ENCODE peak calls at places on chromosomes 2 and 18, in eight cellular contexts. U is left ventricle myocardium inferior, K is endothelial cell of umbilical vein, D is cardiac fibroblast, C is choroid plexus epithelial cell, A is hepatocyte, J is fibroblast of the aortic adventitia, V is neural progenitor cell. E is an unnamed sample.

GRCh38 chr18:44941519-44941918 is 260.8 kb downstream of the SETBP1 start:
- DNase-seq in U (no peak), K (no peak), D (no peak), C (no peak), A (no peak), J (no peak), V (no peak), E (no peak)

GRCh38 chr2:11659866-11660265 is 10.1 kb downstream of the NTSR2 start:
- DNase-seq in U (no peak), K (no peak), D (no peak), C (no peak), A (no peak), J (no peak), V (no peak), E (no peak)

GRCh38 chr2:26559556-26559955 is 81.6 kb downstream of the CIB4 start:
- DNase-seq in U (no peak), K (no peak), D (no peak), C (no peak), A (no peak), J (no peak), V (peak), E (no peak)

GRCh38 chr2:240429872-240430491 is 5.5 kb upstream of the GPC1 start:
- DNase-seq in U (peak), K (no peak), D (no peak), C (no peak), A (no peak), J (no peak), V (no peak), E (peak)

GRCh38 chr2:28487258-28487657 is 8.6 kb upstream of the PLB1 start:
- DNase-seq in U (no peak), K (no peak), D (no peak), C (no peak), A (no peak), J (no peak), V (no peak), E (no peak)

GRCh38 chr2:130869441-130870160 is 32.9 kb downstream of the ARHGEF4 start:
- DNase-seq in U (no peak), K (no peak), D (no peak), C (no peak), A (no peak), J (no peak), V (no peak), E (no peak)

GRCh38 chr2:216777637-216778273 is 82.1 kb downstream of the TNP1 start:
- DNase-seq in U (no peak), K (peak), D (peak), C (peak), A (peak), J (peak), V (peak), E (no peak)

GRCh38 chr2:62577994-62578836 is 72.2 kb upstream of the TMEM17 start:
- DNase-seq in U (no peak), K (peak), D (peak), C (peak), A (no peak), J (peak), V (no peak), E (no peak)

GRCh38 chr2:30235008-30235655 is 3.8 kb downstream of the LBH start:
- DNase-seq in U (no peak), K (no peak), D (peak), C (no peak), A (no peak), J (no peak), V (no peak), E (no peak)

GRCh38 chr2:64157792-64158191 is 13.6 kb upstream of the PELI1 start:
- DNase-seq in U (no peak), K (no peak), D (peak), C (no peak), A (peak), J (peak), V (no peak), E (no peak)

GRCh38 chr2:11636593-11637295 is 33.3 kb downstream of the NTSR2 start:
- DNase-seq in U (no peak), K (no peak), D (no peak), C (no peak), A (no peak), J (no peak), V (no peak), E (no peak)

GRCh38 chr18:73520229-73520628 is 627.4 kb downstream of the FBXO15 start:
- DNase-seq in U (no peak), K (no peak), D (peak), C (peak), A (peak), J (no peak), V (peak), E (no peak)

GRCh38 chr2:237075749-237076599 is 9.7 kb upstream of the COPS8 start:
- DNase-seq in U (no peak), K (no peak), D (peak), C (peak), A (peak), J (no peak), V (no peak), E (no peak)

GRCh38 chr2:109370399-109370990 is 241.5 kb downstream of the SH3RF3 start:
- DNase-seq in U (no peak), K (no peak), D (no peak), C (no peak), A (no peak), J (no peak), V (no peak), E (peak)

GRCh38 chr18:21548647-21549046 is 51.9 kb downstream of the ESCO1 start:
- DNase-seq in U (no peak), K (no peak), D (no peak), C (no peak), A (no peak), J (no peak), V (no peak), E (no peak)

GRCh38 chr2:57893800-57894199 is 152.8 kb upstream of the VRK2 start:
- DNase-seq in U (no peak), K (no peak), D (no peak), C (peak), A (no peak), J (no peak), V (no peak), E (no peak)

GRCh38 chr2:232927041-232927792 is 57.2 kb downstream of the SNORC start:
- DNase-seq in U (no peak), K (no peak), D (peak), C (no peak), A (no peak), J (peak), V (peak), E (no peak)

GRCh38 chr18:79485788-79486355 is 90.1 kb downstream of the NFATC1 start:
- DNase-seq in U (peak), K (peak), D (peak), C (peak), A (peak), J (peak), V (no peak), E (no peak)

GRCh38 chr2:84959494-84960156 is 11.3 kb upstream of the KCMF1 start:
- DNase-seq in U (no peak), K (no peak), D (no peak), C (peak), A (no peak), J (peak), V (peak), E (no peak)

GRCh38 chr18:63433349-63433866 is 11.1 kb upstream of the VPS4B start:
- DNase-seq in U (no peak), K (no peak), D (peak), C (no peak), A (no peak), J (peak), V (no peak), E (peak)

GRCh38 chr2:148640767-148641166 is 3.8 kb upstream of the EPC2 start:
- DNase-seq in U (no peak), K (no peak), D (peak), C (peak), A (no peak), J (peak), V (peak), E (no peak)

GRCh38 chr18:36402765-36403396 is 105.4 kb downstream of the FHOD3 start:
- DNase-seq in U (peak), K (no peak), D (peak), C (no peak), A (no peak), J (peak), V (no peak), E (no peak)

GRCh38 chr18:3683483-3683882 is 233.5 kb downstream of the TGIF1 start:
- DNase-seq in U (no peak), K (peak), D (no peak), C (no peak), A (no peak), J (no peak), V (no peak), E (no peak)

GRCh38 chr18:79200546-79201268 is 131.5 kb downstream of the ATP9B start:
- DNase-seq in U (peak), K (peak), D (peak), C (peak), A (peak), J (peak), V (peak), E (peak)

GRCh38 chr18:11047156-11047555 is 102.2 kb downstream of the PIEZO2 start:
- DNase-seq in U (no peak), K (no peak), D (no peak), C (peak), A (peak), J (no peak), V (no peak), E (no peak)

GRCh38 chr18:741931-742512 is 29.6 kb upstream of the ENOSF1 start:
- DNase-seq in U (no peak), K (peak), D (peak), C (peak), A (peak), J (peak), V (peak), E (no peak)

GRCh38 chr18:48229445-48230052 is 179.6 kb downstream of the ZBTB7C start:
- DNase-seq in U (no peak), K (no peak), D (no peak), C (no peak), A (no peak), J (peak), V (peak), E (no peak)

GRCh38 chr18:79873449-79874110 is 75.8 kb downstream of the KCNG2 start:
- DNase-seq in U (no peak), K (no peak), D (no peak), C (no peak), A (no peak), J (peak), V (no peak), E (peak)

GRCh38 chr18:49819768-49820662 is 6.7 kb upstream of the ACAA2 start:
- DNase-seq in U (no peak), K (no peak), D (peak), C (peak), A (no peak), J (no peak), V (no peak), E (no peak)

GRCh38 chr2:238729261-238729935 is 118.5 kb upstream of the TWIST2 start:
- DNase-seq in U (no peak), K (no peak), D (no peak), C (no peak), A (no peak), J (no peak), V (no peak), E (no peak)

GRCh38 chr2:72944804-72945449 is 27.6 kb downstream of the EMX1 start:
- DNase-seq in U (no peak), K (no peak), D (no peak), C (no peak), A (no peak), J (no peak), V (no peak), E (no peak)

GRCh38 chr2:182907081-182907830 is 40.8 kb upstream of the FRZB start:
- DNase-seq in U (no peak), K (peak), D (peak), C (peak), A (no peak), J (no peak), V (peak), E (no peak)

GRCh38 chr2:105344704-105345345 is 7.5 kb downstream of the C2orf49 start:
- DNase-seq in U (no peak), K (peak), D (peak), C (peak), A (peak), J (peak), V (peak), E (no peak)

GRCh38 chr2:53509827-53510785 is 257.5 kb upstream of the CHAC2 start:
- DNase-seq in U (no peak), K (no peak), D (no peak), C (no peak), A (no peak), J (no peak), V (peak), E (no peak)

GRCh38 chr2:76953733-76954347 is 568.3 kb downstream of the LRRTM4 start:
- DNase-seq in U (no peak), K (peak), D (peak), C (peak), A (peak), J (no peak), V (peak), E (no peak)

GRCh38 chr2:44245068-44245861 is 30.0 kb upstream of the SLC3A1 start:
- DNase-seq in U (no peak), K (no peak), D (no peak), C (no peak), A (peak), J (no peak), V (no peak), E (no peak)

GRCh38 chr18:63511285-63511684 is 30.9 kb upstream of the SERPINB12 start:
- DNase-seq in U (no peak), K (peak), D (peak), C (peak), A (peak), J (peak), V (peak), E (no peak)

GRCh38 chr18:28189400-28190239 is 12.7 kb upstream of the CDH2 start:
- DNase-seq in U (no peak), K (peak), D (peak), C (peak), A (peak), J (peak), V (peak), E (no peak)

GRCh38 chr2:12502759-12503158 is 214.0 kb upstream of the TRIB2 start:
- DNase-seq in U (no peak), K (no peak), D (no peak), C (no peak), A (no peak), J (no peak), V (no peak), E (no peak)

DNA sequence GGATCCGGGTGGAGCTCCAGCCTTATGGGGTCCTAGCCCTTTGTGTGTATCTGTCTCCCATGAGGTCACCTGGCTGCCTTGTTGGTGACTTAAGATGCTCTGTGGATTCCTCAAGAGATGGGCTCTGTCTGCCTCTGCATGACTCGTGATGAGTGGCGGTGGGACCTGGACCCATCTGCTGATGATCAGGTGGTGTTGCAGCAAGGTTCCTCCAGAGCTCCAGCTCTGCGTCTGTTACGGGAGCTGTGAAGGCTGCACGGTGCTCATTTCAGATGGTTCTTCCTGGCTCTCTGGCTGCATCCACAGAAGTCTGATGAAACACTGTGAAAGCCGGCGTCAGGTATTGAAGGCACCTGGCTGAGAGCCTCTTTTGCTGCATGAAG is 2.4 kb downstream of the AGAP1 start:
- DNase-seq in U (no peak), K (no peak), D (peak), C (no peak), A (no peak), J (peak), V (no peak), E (no peak)
- H3K4me3 ChIP-seq in U (peak), K (no peak), D (no peak), C (no peak), A (no peak), J (peak), V (peak), E (no peak)

GRCh38 chr2:116749994-116750393 is 1064.5 kb upstream of the DDX18 start:
- DNase-seq in U (no peak), K (no peak), D (no peak), C (no peak), A (no peak), J (no peak), V (no peak), E (no peak)

DNA sequence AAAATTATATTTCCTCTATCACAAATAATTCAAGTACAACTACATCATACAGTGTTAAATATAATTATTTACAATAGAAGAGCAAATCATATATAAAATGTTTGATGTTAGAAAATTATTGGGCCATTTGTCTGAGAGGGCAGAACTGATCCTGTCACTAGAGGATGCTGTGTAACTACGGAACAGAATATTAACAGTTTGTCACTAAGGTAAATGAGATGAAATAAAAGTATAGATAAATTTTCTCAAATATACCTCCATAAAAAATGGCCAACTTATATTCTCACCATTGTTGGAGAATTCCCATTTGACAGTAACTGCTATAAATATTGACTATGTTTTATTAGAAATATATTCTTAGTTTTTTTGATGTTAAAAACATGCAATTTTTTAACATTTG is 1067.4 kb upstream of the DDX18 start:
- DNase-seq in U (no peak), K (no peak), D (no peak), C (no peak), A (no peak), J (no peak), V (no peak), E (no peak)
- TF ChIP-seq CTCF in U (no peak), K (no peak), D (no peak), C (no peak), A (peak), J (no peak), V (peak), E (no peak)

GRCh38 chr2:25226827-25227226 is 58.4 kb upstream of the POMC start:
- DNase-seq in U (no peak), K (no peak), D (no peak), C (no peak), A (no peak), J (no peak), V (no peak), E (no peak)

GRCh38 chr2:25230128-25230527 is 61.7 kb upstream of the POMC start:
- DNase-seq in U (no peak), K (no peak), D (no peak), C (no peak), A (no peak), J (no peak), V (no peak), E (no peak)

GRCh38 chr2:25227576-25227975 is 59.2 kb upstream of the POMC start:
- DNase-seq in U (no peak), K (no peak), D (no peak), C (no peak), A (no peak), J (no peak), V (peak), E (no peak)

GRCh38 chr2:25230626-25231311 is 62.4 kb upstream of the POMC start:
- DNase-seq in U (no peak), K (no peak), D (no peak), C (no peak), A (no peak), J (no peak), V (no peak), E (no peak)

DNA sequence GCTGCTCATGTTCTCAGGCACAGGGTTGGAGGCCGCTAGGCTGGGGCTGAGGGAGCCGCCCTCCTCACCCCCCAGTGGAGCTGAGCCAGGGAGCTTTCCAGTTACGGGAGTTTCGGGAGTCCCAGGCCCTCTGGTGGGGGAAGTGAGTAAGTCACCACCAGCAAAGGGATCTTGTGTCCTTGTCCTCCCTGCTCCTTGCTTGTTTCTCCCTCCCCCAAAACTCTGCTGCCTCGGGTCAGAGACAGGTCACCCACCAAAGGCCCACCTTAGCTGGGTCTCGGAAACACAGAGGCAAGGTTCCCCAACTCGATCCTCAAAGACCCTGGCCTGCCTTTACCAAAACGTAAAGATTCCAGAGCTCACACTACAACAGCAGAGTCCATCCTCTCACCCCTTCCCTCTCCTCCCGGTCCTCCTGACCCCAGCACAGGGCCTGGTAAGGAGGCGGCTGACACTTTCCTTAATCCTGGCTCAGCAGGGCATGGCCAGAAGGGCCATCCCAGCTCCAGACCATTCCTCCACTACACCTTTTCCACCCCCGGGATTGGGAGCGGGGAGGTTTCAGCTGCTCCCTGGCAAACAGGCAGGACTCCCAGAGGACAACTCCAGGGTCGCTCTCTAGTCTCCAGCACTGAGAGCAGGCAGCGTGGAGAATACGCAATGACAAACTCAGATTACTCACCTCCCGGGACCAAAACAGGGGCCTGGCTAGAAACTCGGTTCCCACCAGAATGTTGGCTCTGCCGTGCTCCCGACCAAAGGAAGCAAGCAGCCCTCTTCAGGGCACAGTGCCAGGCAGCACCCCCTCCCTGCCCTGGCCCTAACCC is 60.7 kb upstream of the POMC start:
- DNase-seq in U (peak), K (peak), D (peak), C (peak), A (peak), J (peak), V (peak), E (peak)
- H3K4me3 ChIP-seq in U (no peak), K (no peak), D (no peak), C (peak), A (no peak), J (no peak), V (no peak), E (no peak)

GRCh38 chr18:30886998-30887397 is 155.5 kb downstream of the DSC3 start:
- DNase-seq in U (no peak), K (no peak), D (no peak), C (no peak), A (no peak), J (no peak), V (no peak), E (no peak)

GRCh38 chr18:30888344-30888743 is 154.2 kb downstream of the DSC3 start:
- DNase-seq in U (no peak), K (no peak), D (no peak), C (no peak), A (no peak), J (no peak), V (no peak), E (no peak)

GRCh38 chr18:30889582-30890301 is 152.8 kb downstream of the DSC3 start:
- DNase-seq in U (no peak), K (peak), D (peak), C (peak), A (peak), J (no peak), V (peak), E (no peak)
- TF ChIP-seq CTCF in U (peak), K (no peak), D (peak), C (peak), A (peak), J (no peak), V (peak), E (no peak)

GRCh38 chr18:76521367-76521766 is 26.3 kb upstream of the ZNF516 start:
- DNase-seq in U (no peak), K (no peak), D (no peak), C (no peak), A (no peak), J (no peak), V (no peak), E (no peak)

GRCh38 chr18:76522104-76522503 is 27.1 kb upstream of the ZNF516 start:
- DNase-seq in U (no peak), K (no peak), D (no peak), C (no peak), A (no peak), J (no peak), V (peak), E (peak)

GRCh38 chr18:76522551-76522950 is 27.5 kb upstream of the ZNF516 start:
- DNase-seq in U (no peak), K (no peak), D (no peak), C (no peak), A (no peak), J (no peak), V (no peak), E (no peak)

GRCh38 chr18:76524900-76525698 is 30.1 kb upstream of the ZNF516 start:
- DNase-seq in U (no peak), K (no peak), D (peak), C (peak), A (peak), J (peak), V (peak), E (peak)

GRCh38 chr18:76524477-76524876 is 29.4 kb upstream of the ZNF516 start:
- DNase-seq in U (no peak), K (no peak), D (no peak), C (no peak), A (no peak), J (no peak), V (no peak), E (no peak)
- H3K4me3 ChIP-seq in U (peak), K (no peak), D (no peak), C (no peak), A (no peak), J (no peak), V (no peak), E (peak)

GRCh38 chr2:96760036-96760985 is at the start of gene CNNM4:
- DNase-seq in U (peak), K (peak), D (peak), C (peak), A (peak), J (peak), V (peak), E (peak)
- TF ChIP-seq CTCF in U (no peak), K (no peak), D (no peak), C (peak), A (no peak), J (peak), V (no peak), E (no peak)

E was measured in uterus.